ENCODE peak calls at places on chromosomes 16 and 17, in four cellular contexts. D is WERI-Rb-1; H is CD8-positive, alpha-beta T cell; I is tibial artery. N is an unnamed sample.
A peak's percentile ranks its signal among the peaks of the same experiment; 100 is the strongest.

GRCh38 chr16:2912330-2913199 is 834 bp downstream of the FLYWCH1 start:
- DNase-seq in I (no peak), H (peak; percentile 24), D (no peak), N (no peak)

GRCh38 chr16:12951392-12951791 is 50.0 kb downstream of the SHISA9 start:
- DNase-seq in D (no peak), H (no peak), I (no peak), N (no peak)

GRCh38 chr17:7021993-7022778 is 664 bp upstream of the BCL6B start:
- DNase-seq in H (peak; percentile 83), I (peak; percentile 86), D (peak; percentile 80), N (peak; percentile 90)

GRCh38 chr16:9099131-9099625 is 7.7 kb downstream of the HAPSTR1 start:
- DNase-seq in H (no peak), I (no peak), D (no peak), N (no peak)

GRCh38 chr16:47940466-47940865 is 215.3 kb downstream of the ABCC12 start:
- DNase-seq in D (peak; percentile 11), H (no peak), I (no peak), N (no peak)

GRCh38 chr16:54487933-54488332 is 201.3 kb upstream of the IRX3 start:
- DNase-seq in I (peak; percentile 71), H (no peak), D (no peak), N (no peak)

GRCh38 chr17:49676276-49676868 is 1.5 kb downstream of the SPOP start:
- DNase-seq in H (peak; percentile 36), I (no peak), D (no peak), N (peak; percentile 86)

GRCh38 chr17:27532269-27533067 is 76.2 kb downstream of the KSR1 start:
- DNase-seq in D (no peak), I (no peak), H (no peak), N (no peak)

GRCh38 chr17:5262417-5262816 is 19.7 kb upstream of the RABEP1 start:
- DNase-seq in I (no peak), H (no peak), D (no peak), N (no peak)

GRCh38 chr17:2335726-2336214 is 487 bp downstream of the TSR1 start:
- DNase-seq in D (no peak), I (no peak), H (no peak), N (no peak)

GRCh38 chr17:17401271-17401781 is 75.5 kb upstream of the MED9 start:
- DNase-seq in H (no peak), D (peak; percentile 41), I (no peak), N (no peak)
- TF ChIP-seq CTCF in H (no peak), D (peak; percentile 77), I (no peak), N (no peak)

DNA sequence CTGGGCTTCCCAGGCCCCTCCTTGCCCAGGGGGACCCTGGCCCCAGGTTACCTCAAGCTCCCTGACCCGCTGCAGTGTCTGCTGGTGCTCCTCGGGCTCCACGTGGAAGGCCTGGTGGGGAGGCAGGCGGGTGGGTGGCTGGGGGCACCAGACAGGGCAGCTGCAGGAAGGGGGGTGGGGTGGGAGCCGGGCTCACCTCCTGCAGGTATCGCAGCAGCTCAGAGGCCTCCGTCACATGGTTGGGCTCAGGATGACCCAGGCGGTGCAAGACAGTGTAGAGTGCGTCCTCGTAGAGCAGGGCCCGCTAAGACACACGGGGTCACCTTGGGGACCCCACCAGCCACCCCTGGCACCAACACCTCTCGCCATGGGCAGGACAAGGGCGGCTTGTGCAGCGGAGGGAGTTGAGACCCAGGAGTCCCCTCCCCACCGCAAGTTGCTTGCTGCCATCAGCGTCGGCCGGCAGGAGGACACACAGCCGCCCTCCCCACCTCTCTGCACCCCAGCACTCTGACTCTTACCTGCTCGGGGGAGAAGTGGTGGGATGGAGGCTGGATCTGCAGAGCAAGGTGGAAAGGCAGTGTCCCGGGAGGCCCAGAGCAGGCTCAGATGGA is 1.1 kb downstream of the UNC13D start:
- DNase-seq in H (peak; percentile 35), D (no peak), I (no peak), N (no peak)
- TF ChIP-seq CTCF in H (peak; percentile 32), D (no peak), I (no peak), N (no peak)

DNA sequence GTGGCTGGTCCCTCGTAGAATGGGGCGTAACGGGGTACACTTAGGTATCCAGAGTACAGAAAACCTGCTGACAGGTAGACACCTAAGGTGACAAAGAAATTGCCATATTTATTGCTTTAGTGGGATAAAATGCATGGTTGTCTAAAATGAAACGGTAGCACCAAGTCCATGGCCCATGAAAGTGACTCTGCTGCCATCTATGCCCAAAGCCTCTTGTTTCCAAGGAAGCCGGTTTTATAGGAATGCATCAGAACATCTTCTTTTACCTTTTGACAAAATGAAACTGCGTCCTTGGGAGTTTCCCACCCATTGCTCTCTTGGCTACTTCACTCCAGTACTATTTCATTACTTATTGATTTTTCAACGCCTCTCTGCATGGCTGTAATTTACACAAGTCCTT is 151.3 kb upstream of the ZFHX3 start:
- DNase-seq in I (no peak), H (no peak), D (no peak), N (no peak)
- TF ChIP-seq CTCF in I (no peak), H (no peak), D (peak; percentile 3), N (no peak)

DNA sequence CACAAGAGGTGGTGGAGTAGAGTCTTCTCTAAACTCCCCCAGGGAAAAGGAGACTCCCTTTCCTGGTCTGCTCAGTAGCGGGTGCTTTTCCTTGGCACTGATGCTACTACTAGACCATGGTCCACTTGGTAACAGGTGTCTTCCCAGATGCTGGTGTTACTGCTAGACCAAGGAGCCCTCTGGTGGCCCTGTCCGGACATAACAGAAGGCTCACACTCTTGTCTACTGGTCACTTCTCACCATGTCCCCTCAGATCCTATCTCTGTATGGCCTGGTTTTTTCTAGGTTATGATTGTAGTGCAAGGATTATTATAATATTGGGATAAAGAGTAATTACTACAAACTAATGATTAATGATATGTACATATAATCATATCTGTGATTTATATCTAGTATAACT is 49.7 kb upstream of the ARL4D start:
- DNase-seq in D (peak; percentile 61), H (no peak), I (no peak), N (no peak)
- TF ChIP-seq CTCF in D (peak; percentile 71), H (no peak), I (no peak), N (no peak)

GRCh38 chr16:70252355-70252988 is 732 bp upstream of the EXOSC6 start:
- DNase-seq in D (peak; percentile 58), I (no peak), H (no peak), N (peak; percentile 36)

GRCh38 chr16:70254965-70255286 is 3.2 kb upstream of the EXOSC6 start:
- DNase-seq in D (no peak), H (no peak), I (no peak), N (no peak)

GRCh38 chr16:70251651-70252354 is at the start of gene EXOSC6:
- DNase-seq in H (peak; percentile 91), I (peak; percentile 93), D (peak; percentile 94), N (peak; percentile 97)

GRCh38 chr16:70254095-70254964 is 2.6 kb upstream of the EXOSC6 start:
- DNase-seq in I (no peak), D (no peak), H (no peak), N (peak; percentile 9)

GRCh38 chr16:70253291-70254094 is 1.8 kb upstream of the EXOSC6 start:
- DNase-seq in H (peak; percentile 28), I (no peak), D (peak; percentile 49), N (peak; percentile 48)
- TF ChIP-seq CTCF in H (peak; percentile 42), I (peak; percentile 21), D (peak; percentile 62), N (no peak)

DNA sequence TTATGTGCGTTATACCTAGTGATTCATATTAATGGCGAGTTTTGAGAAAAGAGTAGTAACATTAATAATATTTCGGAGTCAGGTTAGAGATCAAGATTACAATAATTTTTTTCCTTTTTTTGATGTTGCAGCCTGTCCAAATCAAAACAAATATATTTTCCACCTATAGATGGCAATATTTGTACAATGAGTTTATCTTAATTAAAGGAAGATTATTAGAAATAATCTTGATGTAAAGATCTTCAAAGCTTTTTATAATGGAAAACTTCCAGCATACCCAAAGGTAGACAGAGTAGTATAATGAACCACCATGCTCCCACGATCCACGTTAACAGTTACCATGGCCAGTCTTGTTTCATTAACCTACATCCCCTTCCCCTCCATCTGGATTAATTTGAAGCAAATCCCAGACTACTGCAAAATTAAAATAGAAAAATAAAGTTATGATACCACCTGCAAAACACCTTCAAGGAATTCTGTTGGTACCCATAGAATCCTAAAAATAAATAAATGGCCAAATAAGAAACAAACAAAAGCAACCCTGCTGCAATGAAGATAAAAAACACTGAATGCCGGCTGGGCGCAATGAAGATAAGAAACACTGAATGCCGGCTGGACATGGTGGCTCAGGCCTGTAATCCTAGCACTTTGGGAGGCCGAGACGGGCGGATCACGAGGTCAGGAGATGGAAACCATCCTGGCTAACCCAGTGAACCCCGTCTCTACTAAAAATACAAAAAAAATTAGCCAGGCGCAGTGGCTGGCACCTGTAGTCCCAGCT is 46.5 kb upstream of the GINS3 start:
- DNase-seq in I (no peak), D (no peak), H (no peak), N (no peak)
- TF ChIP-seq CTCF in I (no peak), D (no peak), H (no peak), N (no peak)

N was measured in GM13976.